ENCODE peak calls at places on chromosomes 6 and 20, in eight cellular contexts. S is prostate gland, G is tibial nerve, I is ascending aorta, E is tibial artery, F is endothelial cell of umbilical vein, B is pancreas, H is neural progenitor cell. W is an unnamed sample.

GRCh38 chr6:143543435-143543834 is 31.9 kb upstream of the FUCA2 start:
- DNase-seq in E (no peak), S (no peak), G (no peak), B (no peak), F (no peak), I (no peak), H (no peak), W (no peak)

GRCh38 chr6:51472745-51473483 is 614.5 kb downstream of the PKHD1 start:
- DNase-seq in G (no peak), E (no peak), I (no peak), H (no peak), F (no peak), B (no peak), S (peak; percentile 14), W (no peak)

GRCh38 chr20:32087117-32087516 is 22.4 kb upstream of the TM9SF4 start:
- DNase-seq in B (no peak), F (no peak), S (no peak), G (no peak), E (no peak), H (no peak), I (no peak), W (no peak)

GRCh38 chr6:47301441-47301840 is 8.3 kb downstream of the TNFRSF21 start:
- DNase-seq in S (no peak), I (no peak), G (no peak), E (no peak), B (no peak), F (no peak), H (no peak), W (no peak)

GRCh38 chr20:43744121-43744520 is 17.3 kb upstream of the GTSF1L start:
- DNase-seq in H (no peak), G (no peak), S (no peak), B (no peak), E (no peak), F (no peak), I (no peak), W (no peak)

GRCh38 chr6:39416728-39417127 is 94.2 kb upstream of the KCNK16 start:
- DNase-seq in F (no peak), H (no peak), I (no peak), S (no peak), G (no peak), B (no peak), E (peak; percentile 44), W (no peak)

GRCh38 chr6:48067148-48067709 is 43.8 kb downstream of the PTCHD4 start:
- DNase-seq in B (no peak), G (no peak), S (no peak), I (no peak), E (no peak), F (no peak), H (no peak), W (no peak)

GRCh38 chr20:13009682-13010406 is 1.1 kb downstream of the SPTLC3 start:
- DNase-seq in S (peak; percentile 71), I (peak; percentile 68), G (no peak), H (no peak), F (peak; percentile 71), E (peak; percentile 23), B (no peak), W (peak; percentile 26)

GRCh38 chr6:15132854-15133670 is 112.8 kb upstream of the JARID2 start:
- DNase-seq in B (no peak), G (no peak), F (no peak), H (no peak), S (no peak), E (no peak), I (no peak), W (peak; percentile 28)

GRCh38 chr20:50313223-50313820 is 122.7 kb downstream of the CEBPB start:
- DNase-seq in B (no peak), E (no peak), S (no peak), G (no peak), I (no peak), F (no peak), H (no peak), W (no peak)
- H3K27ac ChIP-seq in B (peak overlapping the region; percentile 51), E (peak overlapping the region; percentile 79), S (peak overlapping the region; percentile 74), G (peak overlapping the region; percentile 15), I (peak overlapping the region; percentile 85), F (no peak overlapping the region), H (no peak overlapping the region), W (peak overlapping the region; percentile 79)

GRCh38 chr6:31979238-31979898 is 2.5 kb upstream of the C4A start:
- DNase-seq in H (no peak), F (no peak), S (no peak), I (no peak), G (no peak), E (no peak), B (no peak), W (no peak)
- H3K27ac ChIP-seq in H (no peak overlapping the region), F (no peak overlapping the region), S (no peak overlapping the region), I (no peak overlapping the region), G (no peak overlapping the region), E (no peak overlapping the region), B (no peak overlapping the region), W (no peak overlapping the region)

GRCh38 chr6:8057263-8057662 is 6.9 kb downstream of the BLOC1S5 start:
- DNase-seq in G (no peak), I (no peak), E (no peak), S (no peak), F (no peak), B (no peak), H (no peak), W (no peak)

GRCh38 chr6:8057793-8058192 is 6.4 kb downstream of the BLOC1S5 start:
- DNase-seq in E (no peak), S (no peak), G (no peak), F (peak; percentile 35), H (no peak), I (no peak), B (no peak), W (no peak)

GRCh38 chr6:8059129-8059528 is 5.1 kb downstream of the BLOC1S5 start:
- DNase-seq in H (no peak), S (no peak), F (peak; percentile 69), E (no peak), G (no peak), I (no peak), B (no peak), W (no peak)

GRCh38 chr6:8054276-8054675 is 9.9 kb downstream of the BLOC1S5 start:
- DNase-seq in S (no peak), G (no peak), B (no peak), I (no peak), H (no peak), F (no peak), E (no peak), W (no peak)
- H3K27ac ChIP-seq in S (no peak overlapping the region), G (no peak overlapping the region), B (no peak overlapping the region), I (no peak overlapping the region), H (no peak overlapping the region), F (no peak overlapping the region), E (no peak overlapping the region), W (no peak overlapping the region)

GRCh38 chr6:114339706-114340105 is 3.1 kb downstream of the HS3ST5 start:
- DNase-seq in H (no peak), S (no peak), I (no peak), F (no peak), B (no peak), E (no peak), G (no peak), W (no peak)
- H3K27ac ChIP-seq in H (no peak overlapping the region), S (no peak overlapping the region), I (no peak overlapping the region), F (no peak overlapping the region), B (no peak overlapping the region), E (no peak overlapping the region), G (no peak overlapping the region), W (no peak overlapping the region)

DNA sequence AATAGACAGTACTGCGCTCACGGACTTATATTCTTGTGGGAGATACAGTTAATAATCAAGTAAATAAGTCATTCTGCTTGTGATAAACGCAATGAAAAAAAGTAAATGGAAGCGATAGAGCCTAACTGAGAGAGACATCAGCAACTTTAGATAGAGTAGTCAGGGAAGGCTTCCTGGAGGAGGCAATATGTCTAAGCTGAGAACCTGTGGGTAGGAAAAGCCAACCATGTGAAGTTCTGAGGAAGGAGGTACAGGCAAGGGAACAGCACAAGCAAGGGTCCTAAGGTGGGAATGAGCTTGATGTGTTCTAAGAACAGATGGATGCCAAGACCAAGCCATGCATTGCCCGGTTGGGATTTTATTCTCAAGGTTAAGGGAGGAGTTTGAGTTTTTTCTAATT is 7.2 kb upstream of the KCNB1 start:
- DNase-seq in G (no peak), E (no peak), F (no peak), B (no peak), H (no peak), I (no peak), S (no peak), W (no peak)
- H3K27ac ChIP-seq in G (no peak overlapping the region), E (no peak overlapping the region), F (no peak overlapping the region), B (no peak overlapping the region), H (no peak overlapping the region), I (no peak overlapping the region), S (no peak overlapping the region), W (no peak overlapping the region)

DNA sequence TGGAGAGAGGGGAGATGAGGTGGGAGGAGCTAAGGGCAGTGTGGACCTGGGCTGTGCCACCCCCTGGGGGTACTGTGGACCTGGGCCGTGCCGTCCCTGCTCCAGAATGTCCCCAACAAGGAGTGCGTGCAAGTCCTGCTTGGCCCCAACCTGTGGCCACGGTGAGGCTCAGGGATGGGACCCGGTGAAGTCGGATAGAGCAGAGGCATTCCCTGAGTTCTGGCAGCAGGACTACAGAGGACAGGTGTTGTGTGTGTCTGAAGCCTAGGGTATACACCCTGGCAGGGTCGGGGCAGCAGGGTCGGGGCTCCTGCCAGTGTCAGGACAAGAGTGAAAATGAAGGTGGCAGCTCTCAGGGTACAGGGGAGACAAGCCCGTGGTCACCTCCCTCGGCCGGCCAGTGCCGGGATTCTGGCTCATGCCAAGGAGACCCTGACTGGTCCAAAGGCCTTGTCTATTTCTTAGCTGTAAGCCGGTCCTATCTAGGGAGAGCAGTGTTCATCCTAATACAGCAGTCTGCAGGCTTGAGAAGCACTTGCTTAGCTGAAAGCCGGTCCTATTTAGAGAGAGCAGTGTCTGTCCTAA is 95.8 kb downstream of the SMOC2 start:
- DNase-seq in F (no peak), S (no peak), B (no peak), I (no peak), H (no peak), E (no peak), G (no peak), W (no peak)
- H3K27ac ChIP-seq in F (no peak overlapping the region), S (peak overlapping the region; percentile 63), B (no peak overlapping the region), I (peak overlapping the region; percentile 71), H (no peak overlapping the region), E (peak overlapping the region; percentile 66), G (no peak overlapping the region), W (no peak overlapping the region)

DNA sequence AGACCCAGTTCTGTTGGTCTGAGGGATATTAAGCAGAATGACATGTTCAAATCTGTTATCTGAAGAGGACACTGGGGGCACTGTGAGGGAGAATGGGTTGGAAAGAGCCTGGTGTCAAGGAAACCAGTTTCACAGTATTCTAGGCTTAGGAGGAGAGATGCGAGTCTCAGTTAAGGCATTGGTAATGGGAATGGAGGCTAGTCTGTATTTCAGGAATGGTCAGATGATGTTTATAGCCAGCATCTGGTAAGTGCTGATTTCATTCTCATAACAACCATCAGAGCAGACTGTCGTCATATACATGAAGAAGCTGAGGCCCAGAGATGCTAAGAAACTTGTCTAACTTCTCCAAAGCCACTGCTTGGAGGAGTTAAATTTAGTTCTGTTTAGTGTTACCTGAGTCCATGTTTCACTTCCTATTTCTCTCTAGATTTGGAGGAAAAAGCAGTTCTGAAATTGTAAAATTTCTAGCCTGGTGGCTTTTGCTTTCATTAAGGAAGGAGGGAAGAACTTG is 242.0 kb downstream of the ARID1B start:
- DNase-seq in E (no peak), F (no peak), G (no peak), I (no peak), S (no peak), B (no peak), H (peak; percentile 49), W (no peak)
- H3K27ac ChIP-seq in E (peak overlapping the region; percentile 98), F (no peak overlapping the region), G (no peak overlapping the region), I (peak overlapping the region; percentile 99), S (no peak overlapping the region), B (no peak overlapping the region), H (no peak overlapping the region), W (no peak overlapping the region)